ENCODE peak calls at places on chromosomes 3 and 15, in seven cellular contexts. Y is H9, A is IMR-90, J is mesendoderm, Q is H1, P is mesenchymal stem cell, N is trophoblast cell. D is an unnamed sample.
A peak's percentile ranks its signal among the peaks of the same experiment; 100 is the strongest.

GRCh38 chr3:124873241-124873640 is 13.9 kb downstream of the ITGB5 start:
- DNase-seq in A (no peak), Q (no peak), N (no peak), J (peak; percentile 78), Y (no peak), P (no peak), D (no peak)

GRCh38 chr3:27511724-27512422 is 27.7 kb upstream of the SLC4A7 start:
- DNase-seq in N (no peak), Y (no peak), P (no peak), A (no peak), J (no peak), Q (no peak), D (no peak)

GRCh38 chr15:34318277-34319079 is 19.1 kb downstream of the SLC12A6 start:
- DNase-seq in J (peak; percentile 78), A (peak; percentile 68), N (peak; percentile 79), Y (peak; percentile 61), P (peak; percentile 77), Q (no peak), D (peak; percentile 18)

GRCh38 chr3:41711656-41712055 is 250.2 kb downstream of the ULK4 start:
- DNase-seq in J (peak; percentile 60), A (peak; percentile 42), Y (no peak), Q (no peak), P (peak; percentile 28), N (no peak), D (no peak)

GRCh38 chr15:79047676-79048439 is 42.7 kb downstream of the RASGRF1 start:
- DNase-seq in J (no peak), A (no peak), Y (no peak), P (no peak), Q (no peak), N (no peak), D (no peak)

GRCh38 chr3:139308156-139309017 is 35.4 kb upstream of the MRPS22 start:
- DNase-seq in N (no peak), Q (no peak), J (no peak), Y (no peak), P (no peak), A (no peak), D (no peak)

GRCh38 chr3:64677961-64678716 is 9.7 kb downstream of the ADAMTS9 start:
- DNase-seq in A (no peak), Q (no peak), Y (no peak), P (no peak), N (no peak), J (peak; percentile 59), D (no peak)

GRCh38 chr3:125000661-125001060 is 55.1 kb downstream of the HEG1 start:
- DNase-seq in A (no peak), Q (no peak), Y (no peak), P (no peak), J (no peak), N (no peak), D (no peak)

GRCh38 chr3:196163687-196164493 is 47.3 kb downstream of the ZDHHC19 start:
- DNase-seq in Q (no peak), Y (no peak), A (no peak), N (peak; percentile 51), J (no peak), P (no peak), D (no peak)

GRCh38 chr15:64247906-64248541 is 85.2 kb upstream of the PPIB start:
- DNase-seq in Q (peak; percentile 9), A (peak; percentile 90), J (peak; percentile 95), N (peak; percentile 90), Y (peak; percentile 53), P (peak; percentile 97), D (peak; percentile 29)

GRCh38 chr3:119195911-119196310 is 22.5 kb downstream of the UPK1B start:
- DNase-seq in N (peak; percentile 63), J (peak; percentile 80), Q (no peak), P (no peak), Y (no peak), A (peak; percentile 61), D (no peak)

GRCh38 chr15:51680316-51680715 is 987 bp upstream of the SCG3 start:
- DNase-seq in N (no peak), J (no peak), A (no peak), P (no peak), Q (no peak), Y (no peak), D (no peak)

GRCh38 chr15:31440754-31441298 is 114.2 kb downstream of the KLF13 start:
- DNase-seq in P (peak; percentile 59), Y (no peak), Q (no peak), A (peak; percentile 27), J (peak; percentile 13), N (peak; percentile 49), D (peak; percentile 20)

GRCh38 chr3:10816019-10816862 is at the start of gene SLC6A11:
- DNase-seq in Q (no peak), J (peak; percentile 56), P (no peak), Y (peak; percentile 58), N (peak; percentile 84), A (no peak), D (peak; percentile 27)

GRCh38 chr3:151866711-151867410 is 6.6 kb upstream of the SUCNR1 start:
- DNase-seq in Y (no peak), P (peak; percentile 33), N (no peak), A (no peak), Q (no peak), J (no peak), D (no peak)

GRCh38 chr3:151869186-151869585 is 4.3 kb upstream of the SUCNR1 start:
- DNase-seq in N (no peak), P (peak; percentile 74), Q (no peak), J (no peak), Y (no peak), A (no peak), D (no peak)

GRCh38 chr3:151859905-151860304 is 13.5 kb upstream of the SUCNR1 start:
- DNase-seq in Q (no peak), N (no peak), P (no peak), Y (no peak), A (no peak), J (no peak), D (no peak)

GRCh38 chr3:151863611-151864010 is 9.8 kb upstream of the SUCNR1 start:
- DNase-seq in Q (no peak), J (no peak), A (peak; percentile 55), Y (no peak), N (no peak), P (no peak), D (no peak)

DNA sequence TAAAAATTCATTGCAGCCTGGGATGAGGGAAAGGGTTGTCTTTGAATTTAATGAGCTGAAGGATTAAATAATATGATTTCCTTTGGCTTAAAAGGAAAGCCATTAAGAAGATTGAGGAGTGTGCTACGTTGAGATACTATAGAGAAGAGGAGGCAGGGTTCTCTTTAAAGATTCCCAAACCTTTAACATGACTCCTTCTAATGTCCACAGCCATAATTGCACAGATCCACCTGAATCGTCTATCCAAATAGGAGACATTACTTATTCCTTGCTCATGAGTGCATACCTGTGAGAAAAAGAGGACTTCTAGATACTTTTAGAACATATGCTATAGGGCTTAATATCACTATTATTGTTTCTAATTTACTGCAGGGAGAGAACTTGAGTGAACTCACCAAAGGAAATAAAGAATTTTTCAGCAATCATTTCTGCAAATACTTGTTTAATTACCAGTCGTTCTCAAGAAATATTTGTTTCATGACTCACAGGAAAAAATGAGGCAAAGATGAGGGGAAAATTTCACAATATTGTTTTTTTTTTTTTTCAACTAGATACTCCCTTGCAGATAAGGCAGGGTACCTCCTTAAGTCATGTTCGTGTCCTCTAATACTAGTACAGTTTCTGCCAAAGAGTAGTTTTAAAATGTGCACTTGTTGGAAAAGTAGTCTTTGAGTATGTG is 8.9 kb upstream of the SUCNR1 start:
- DNase-seq in N (peak; percentile 93), Q (no peak), J (peak; percentile 10), A (peak; percentile 85), Y (no peak), P (peak; percentile 83), D (no peak)
- H3K27ac ChIP-seq in N (no peak overlapping the region), Q (no peak overlapping the region), J (no peak overlapping the region), A (peak overlapping the region; percentile 63), Y (no peak overlapping the region), P (peak overlapping the region; percentile 87), D (no peak overlapping the region)

DNA sequence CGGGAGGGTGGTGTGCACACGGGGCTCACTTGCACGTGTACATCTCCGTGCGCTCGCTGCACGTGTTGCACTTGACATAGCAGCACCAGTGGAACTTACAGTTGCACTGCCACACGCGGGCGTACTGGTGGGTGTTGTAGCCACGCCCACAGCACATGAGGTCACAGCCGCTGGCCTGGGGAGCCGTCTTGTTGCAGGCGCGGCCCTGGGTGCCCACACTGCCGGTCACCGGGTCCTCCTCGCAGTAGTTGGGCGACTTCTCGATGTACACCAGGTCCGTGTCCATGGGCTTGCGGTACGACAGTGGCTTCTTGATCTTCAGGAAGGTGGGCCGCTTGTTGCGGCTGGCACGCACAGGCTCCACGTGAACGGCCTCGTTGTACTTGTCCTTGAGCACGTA is 61.0 kb downstream of the WNT7A start:
- DNase-seq in A (no peak), J (no peak), Q (no peak), Y (no peak), P (no peak), N (no peak), D (no peak)
- H3K18ac ChIP-seq in A (no peak overlapping the region), J (no peak overlapping the region), Q (no peak overlapping the region), Y (no peak overlapping the region), P (no peak overlapping the region), N (no peak overlapping the region), D (peak overlapping the region; percentile 77)

GRCh38 chr15:98893407-98893806 is 114.2 kb downstream of the PGPEP1L start:
- DNase-seq in P (no peak), A (no peak), Y (no peak), Q (no peak), N (no peak), J (no peak), D (no peak)

GRCh38 chr15:98891301-98891700 is 116.3 kb downstream of the PGPEP1L start:
- DNase-seq in Q (no peak), Y (no peak), N (no peak), A (no peak), J (no peak), P (no peak), D (no peak)

GRCh38 chr15:98887976-98888375 is 119.6 kb downstream of the PGPEP1L start:
- DNase-seq in Y (no peak), Q (no peak), P (no peak), A (no peak), N (no peak), J (no peak), D (no peak)

GRCh38 chr15:98888839-98889479 is 118.6 kb downstream of the PGPEP1L start:
- DNase-seq in A (peak; percentile 86), J (no peak), N (no peak), P (peak; percentile 80), Q (no peak), Y (no peak), D (no peak)

DNA sequence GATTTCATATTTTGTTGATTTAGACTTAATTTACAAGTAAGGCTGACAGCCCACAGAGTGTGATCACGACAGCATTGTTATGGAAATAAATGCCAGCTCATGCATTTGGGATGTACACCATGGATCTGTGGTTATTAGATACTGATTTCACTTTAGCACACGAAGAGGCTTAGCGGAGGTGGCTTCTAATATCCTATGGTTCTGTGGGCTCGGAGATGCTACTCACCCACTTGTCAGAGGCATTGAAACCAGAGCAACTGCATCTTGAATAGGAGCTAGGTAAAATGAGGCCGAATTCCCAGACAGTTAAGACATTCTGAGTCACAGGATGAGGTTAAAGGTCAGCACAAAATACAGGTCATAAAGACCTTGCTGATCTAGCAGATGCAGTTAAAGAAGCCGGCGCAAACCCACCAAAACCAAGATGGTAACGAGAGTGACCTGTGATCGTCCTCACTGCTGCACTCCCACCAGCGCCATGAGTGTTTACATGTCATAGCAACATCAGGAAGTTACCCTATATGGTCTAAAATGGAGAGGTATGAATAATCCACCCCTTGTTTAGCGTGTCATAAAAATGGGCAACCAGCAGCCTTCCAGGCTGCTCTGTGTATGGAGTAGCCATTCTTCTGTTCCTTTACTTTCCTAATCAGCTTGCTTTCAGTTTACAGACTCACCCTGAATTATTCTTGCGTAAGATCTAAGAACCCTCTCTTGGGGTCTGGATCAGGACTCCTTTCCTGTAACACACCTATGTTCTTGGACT is 117.5 kb downstream of the PGPEP1L start:
- DNase-seq in A (peak; percentile 95), Y (no peak), Q (no peak), P (peak; percentile 95), N (peak; percentile 85), J (peak; percentile 70), D (no peak)
- H3K9ac ChIP-seq in A (peak overlapping the region; percentile 53), Y (no peak overlapping the region), Q (no peak overlapping the region), P (peak overlapping the region; percentile 16), N (no peak overlapping the region), J (no peak overlapping the region), D (no peak overlapping the region)

GRCh38 chr3:61725851-61726333 is 164.5 kb downstream of the PTPRG start:
- DNase-seq in Y (no peak), J (peak; percentile 96), P (peak; percentile 10), N (peak; percentile 7), A (peak; percentile 84), Q (no peak), D (no peak)
- H3K27ac ChIP-seq in Y (no peak overlapping the region), J (no peak overlapping the region), P (peak overlapping the region; percentile 62), N (no peak overlapping the region), A (no peak overlapping the region), Q (no peak overlapping the region), D (no peak overlapping the region)

D was measured in neuronal stem cell.